ENCODE peak calls at places on chromosomes 7 and 10, in five cellular contexts. Y is astrocyte of the spinal cord, H is pulmonary artery endothelial cell, C is right lobe of liver, R is IMR-90. O is an unnamed sample.

GRCh38 chr7:74412603-74413002 is 41.1 kb upstream of the GTF2IRD1 start:
- DNase-seq in Y (no peak), H (no peak), C (peak), R (peak), O (no peak)

GRCh38 chr10:27192284-27192683 is 37.1 kb downstream of the MASTL start:
- DNase-seq in Y (peak), H (peak), C (no peak), R (peak), O (no peak)

GRCh38 chr10:76920581-76920980 is 717.0 kb downstream of the KCNMA1 start:
- DNase-seq in Y (no peak), H (no peak), C (no peak), R (no peak), O (no peak)

GRCh38 chr7:27176343-27176731 is 2.2 kb upstream of the HOXA10 start:
- DNase-seq in Y (no peak), H (no peak), C (peak), R (no peak), O (no peak)

GRCh38 chr7:15687645-15688025 is 1.2 kb upstream of the MEOX2 start:
- DNase-seq in Y (no peak), H (no peak), C (no peak), R (no peak), O (no peak)

GRCh38 chr10:52541082-52541481 is 227.0 kb downstream of the DKK1 start:
- DNase-seq in Y (no peak), H (no peak), C (no peak), R (peak), O (no peak)

GRCh38 chr7:115825736-115826135 is 204.8 kb downstream of the TFEC start:
- DNase-seq in Y (peak), H (no peak), C (no peak), R (peak), O (no peak)

GRCh38 chr7:140229591-140230516 is 53.1 kb upstream of the KDM7A start:
- DNase-seq in Y (no peak), H (no peak), C (no peak), R (no peak), O (peak)

GRCh38 chr7:38374507-38374906 is 101.1 kb upstream of the TARP start:
- DNase-seq in Y (peak), H (peak), C (no peak), R (peak), O (peak)

GRCh38 chr10:103265712-103266329 is 11.1 kb upstream of the INA start:
- DNase-seq in Y (peak), H (peak), C (no peak), R (peak), O (no peak)

GRCh38 chr10:484441-484924 is 205.0 kb downstream of the DIP2C start:
- DNase-seq in Y (peak), H (no peak), C (no peak), R (peak), O (peak)

GRCh38 chr10:74988787-74989574 is 122.5 kb upstream of the SAMD8 start:
- DNase-seq in Y (no peak), H (no peak), C (no peak), R (no peak), O (no peak)

GRCh38 chr7:27603813-27604212 is 58.9 kb downstream of the HIBADH start:
- DNase-seq in Y (no peak), H (no peak), C (no peak), R (no peak), O (no peak)

GRCh38 chr10:25831138-25831537 is 102.9 kb upstream of the MYO3A start:
- DNase-seq in Y (no peak), H (no peak), C (no peak), R (no peak), O (no peak)

GRCh38 chr7:98368721-98369120 is 32.2 kb downstream of the BAIAP2L1 start:
- DNase-seq in Y (no peak), H (no peak), C (no peak), R (peak), O (no peak)

GRCh38 chr10:17665742-17666141 is 21.8 kb downstream of the STAM start:
- DNase-seq in Y (peak), H (peak), C (no peak), R (peak), O (no peak)

O was measured in effector memory CD4-positive, alpha-beta T cell.